ENCODE peak calls at places on chromosomes 11 and 22, in five cellular contexts. M is colonic mucosa, V is thoracic aorta, R is SJSA1, Y is activated T-cell treated with anti-CD3 and anti-CD28 coated beads for 1 hour. Z is an unnamed sample.

GRCh38 chr11:73999581-74000306 is 9.1 kb downstream of the UCP3 start:
- DNase-seq in M (no peak), V (no peak), Y (no peak), R (no peak), Z (no peak)

GRCh38 chr11:134742956-134743808 is 331.1 kb upstream of the B3GAT1 start:
- DNase-seq in V (no peak), Y (no peak), M (no peak), R (peak), Z (no peak)

GRCh38 chr22:24953294-24954113 is 988 bp downstream of the KIAA1671 start:
- DNase-seq in M (peak), V (no peak), R (no peak), Y (no peak), Z (no peak)

GRCh38 chr11:65399249-65399648 is 12.8 kb downstream of the FRMD8 start:
- DNase-seq in Y (no peak), V (no peak), M (no peak), R (no peak), Z (no peak)

GRCh38 chr22:18085188-18085587 is 7.4 kb downstream of the PEX26 start:
- DNase-seq in V (no peak), Y (no peak), R (no peak), M (peak), Z (no peak)

GRCh38 chr22:48600681-48601080 is 1227.0 kb downstream of the BRD1 start:
- DNase-seq in Y (no peak), V (no peak), M (no peak), R (no peak), Z (no peak)

GRCh38 chr11:2570211-2570811 is 125.5 kb downstream of the KCNQ1 start:
- DNase-seq in Y (no peak), R (no peak), M (no peak), V (no peak), Z (no peak)

GRCh38 chr11:68840661-68841653 is 759 bp downstream of the CPT1A start:
- DNase-seq in Y (no peak), V (no peak), R (peak), M (peak), Z (no peak)

GRCh38 chr11:131977854-131978253 is 607.4 kb downstream of the NTM start:
- DNase-seq in Y (no peak), M (no peak), V (no peak), R (peak), Z (no peak)

GRCh38 chr11:115618428-115618827 is 114.2 kb upstream of the CADM1 start:
- DNase-seq in Y (no peak), M (no peak), R (no peak), V (no peak), Z (no peak)

GRCh38 chr11:47152953-47153950 is 23.4 kb downstream of the ARFGAP2 start:
- DNase-seq in V (no peak), R (peak), M (peak), Y (peak), Z (peak)